ENCODE peak calls at places on chromosome 16, in nine cellular contexts. C is GM23338, N is retina, X is EL, J is spleen, R is EH, Q is left ventricle myocardium inferior, H is IMR-90, W is amygdala. V is an unnamed sample.

GRCh38 chr16:81137012-81137335 is 40.8 kb upstream of the GCSH start:
- DNase-seq in N (no peak), X (peak), H (peak), J (no peak), C (no peak), W (no peak), Q (no peak), R (peak), V (peak)

GRCh38 chr16:13453325-13453724 is 466.6 kb upstream of the ERCC4 start:
- DNase-seq in H (no peak), C (no peak), N (no peak), X (no peak), J (no peak), Q (no peak), W (no peak), R (peak), V (no peak)

GRCh38 chr16:46974352-46974751 is 878 bp upstream of the DNAJA2 start:
- DNase-seq in N (no peak), X (no peak), H (no peak), C (peak), R (peak), Q (no peak), J (no peak), W (no peak), V (peak)

GRCh38 chr16:12089492-12090161 is 113.1 kb downstream of the SNX29 start:
- DNase-seq in R (peak), Q (peak), H (peak), J (peak), N (no peak), C (peak), W (no peak), X (peak), V (peak)

GRCh38 chr16:66434619-66435430 is 7.7 kb downstream of the BEAN1 start:
- DNase-seq in R (no peak), C (peak), W (no peak), J (no peak), H (no peak), Q (no peak), N (no peak), X (no peak), V (no peak)

GRCh38 chr16:82609140-82609539 is 17.6 kb upstream of the CDH13 start:
- DNase-seq in X (no peak), J (no peak), H (no peak), C (no peak), N (no peak), Q (peak), W (no peak), R (peak), V (no peak)

GRCh38 chr16:81405702-81406113 is 38.9 kb upstream of the CMIP start:
- DNase-seq in N (no peak), X (peak), H (peak), Q (no peak), J (no peak), C (peak), W (no peak), R (peak), V (peak)

GRCh38 chr16:88062341-88062861 is 111.2 kb downstream of the BANP start:
- DNase-seq in X (peak), J (peak), H (peak), N (no peak), C (no peak), R (peak), Q (peak), W (no peak), V (no peak)

GRCh38 chr16:64544859-64545258 is 577.0 kb downstream of the CDH11 start:
- DNase-seq in J (no peak), R (no peak), H (no peak), W (no peak), Q (no peak), X (no peak), C (no peak), N (no peak), V (no peak)

GRCh38 chr16:20898938-20899502 is 1.1 kb downstream of the DCUN1D3 start:
- DNase-seq in Q (no peak), H (peak), J (no peak), R (peak), W (no peak), N (no peak), C (no peak), X (peak), V (peak)

GRCh38 chr16:84378099-84378498 is 9.8 kb downstream of the ATP2C2 start:
- DNase-seq in Q (no peak), W (no peak), N (no peak), H (no peak), R (no peak), C (no peak), X (no peak), J (peak), V (no peak)

GRCh38 chr16:87924041-87924851 is 12.1 kb downstream of the CA5A start:
- DNase-seq in J (peak), H (no peak), X (no peak), Q (no peak), C (no peak), R (no peak), N (no peak), W (no peak), V (no peak)

GRCh38 chr16:89072216-89073130 is 21.2 kb upstream of the ACSF3 start:
- DNase-seq in H (no peak), N (no peak), R (peak), J (no peak), W (no peak), C (no peak), X (no peak), Q (peak), V (no peak)

GRCh38 chr16:85157813-85158701 is 45.8 kb upstream of the CIBAR2 start:
- DNase-seq in C (peak), W (no peak), X (no peak), H (no peak), Q (no peak), J (no peak), N (peak), R (peak), V (no peak)

GRCh38 chr16:77916111-77916510 is 106.2 kb upstream of the CLEC3A start:
- DNase-seq in R (no peak), J (no peak), W (no peak), H (no peak), Q (no peak), X (no peak), N (no peak), C (no peak), V (no peak)